ENCODE peak calls at places on chromosomes 12 and 14, in six cellular contexts. L is GM03348; H is AG10803; E is H7; U is GM04503; D is CD8-positive, alpha-beta T cell. J is an unnamed sample.

GRCh38 chr14:71686677-71687076 is 245.6 kb upstream of the RGS6 start:
- DNase-seq in L (peak), H (peak), E (no peak), U (peak), D (no peak), J (peak)

GRCh38 chr12:127642208-127642607 is 624.8 kb upstream of the TMEM132C start:
- DNase-seq in L (no peak), H (no peak), E (no peak), U (no peak), D (no peak), J (no peak)

GRCh38 chr14:92651106-92651792 is 97.2 kb downstream of the LGMN start:
- DNase-seq in L (no peak), H (no peak), E (peak), U (no peak), D (peak), J (no peak)

GRCh38 chr14:68589447-68590232 is 203.2 kb downstream of the ZFP36L1 start:
- DNase-seq in L (peak), H (peak), E (no peak), U (peak), D (no peak), J (peak)

GRCh38 chr12:12008232-12008850 is 62.4 kb upstream of the BCL2L14 start:
- DNase-seq in L (no peak), H (no peak), E (peak), U (no peak), D (peak), J (no peak)

GRCh38 chr14:30779210-30779609 is 95.1 kb upstream of the COCH start:
- DNase-seq in L (no peak), H (no peak), E (no peak), U (peak), D (no peak), J (no peak)

GRCh38 chr14:20001863-20002262 is at the start of gene OR4Q2:
- DNase-seq in L (no peak), H (no peak), E (no peak), U (no peak), D (no peak), J (no peak)

GRCh38 chr14:104436741-104437701 is 142.5 kb upstream of the C14orf180 start:
- DNase-seq in L (peak), H (no peak), E (peak), U (no peak), D (no peak), J (peak)

GRCh38 chr12:130649646-130650045 is 66.5 kb downstream of the RIMBP2 start:
- DNase-seq in L (no peak), H (no peak), E (no peak), U (no peak), D (no peak), J (no peak)

GRCh38 chr14:76268700-76269099 is 107.2 kb upstream of the ESRRB start:
- DNase-seq in L (no peak), H (no peak), E (peak), U (no peak), D (no peak), J (no peak)

GRCh38 chr14:91367173-91368171 is 50.1 kb downstream of the CCDC88C start:
- DNase-seq in L (no peak), H (no peak), E (no peak), U (no peak), D (peak), J (no peak)

GRCh38 chr12:78005094-78005492 is 174.4 kb downstream of the NAV3 start:
- DNase-seq in L (no peak), H (no peak), E (no peak), U (no peak), D (no peak), J (no peak)

GRCh38 chr12:132559652-132560420 is 50.5 kb downstream of the LRCOL1 start:
- DNase-seq in L (peak), H (peak), E (peak), U (no peak), D (peak), J (peak)

GRCh38 chr12:47361389-47362031 is 281.8 kb upstream of the AMIGO2 start:
- DNase-seq in L (no peak), H (no peak), E (peak), U (no peak), D (peak), J (no peak)

GRCh38 chr12:124915249-124916236 is 1.1 kb upstream of the UBC start:
- DNase-seq in L (peak), H (peak), E (no peak), U (no peak), D (no peak), J (peak)

GRCh38 chr14:61568572-61569011 is 126.7 kb upstream of the HIF1A start:
- DNase-seq in L (no peak), H (no peak), E (peak), U (no peak), D (peak), J (no peak)

GRCh38 chr14:34302654-34303053 is 159.4 kb downstream of the SPTSSA start:
- DNase-seq in L (no peak), H (no peak), E (no peak), U (no peak), D (no peak), J (no peak)

GRCh38 chr12:29795715-29796114 is 12.0 kb upstream of the TMTC1 start:
- DNase-seq in L (no peak), H (no peak), E (peak), U (no peak), D (no peak), J (no peak)